ENCODE peak calls at places on chromosomes 5 and 9, in eight cellular contexts. E, A, W, R, D, V, C and O are unnamed samples.

GRCh38 chr9:121227867-121228266 is 26.2 kb upstream of the RAB14 start:
- DNase-seq in V (no peak), D (no peak), C (no peak), E (no peak), W (no peak), A (no peak), R (no peak), O (no peak)

GRCh38 chr9:79154806-79155205 is 417.0 kb upstream of the TLE4 start:
- DNase-seq in R (no peak), C (no peak), W (no peak), D (peak; percentile 1), A (no peak), V (no peak), E (no peak), O (no peak)

GRCh38 chr5:122404653-122405362 is 92.8 kb downstream of the SNCAIP start:
- DNase-seq in R (no peak), E (no peak), A (no peak), V (no peak), C (no peak), D (no peak), W (no peak), O (no peak)

GRCh38 chr5:88544616-88545150 is 276.0 kb upstream of the TMEM161B start:
- DNase-seq in W (no peak), A (peak; percentile 65), D (no peak), E (no peak), C (no peak), V (no peak), R (no peak), O (no peak)

GRCh38 chr5:124735169-124735858 is 11.1 kb downstream of the ZNF608 start:
- DNase-seq in R (peak; percentile 84), C (peak; percentile 70), D (peak; percentile 86), E (no peak), W (no peak), A (peak; percentile 89), V (no peak), O (no peak)

GRCh38 chr5:43099615-43100014 is 21.1 kb upstream of the ZNF131 start:
- DNase-seq in A (no peak), C (no peak), W (no peak), E (no peak), D (no peak), R (no peak), V (no peak), O (no peak)

GRCh38 chr5:134143431-134143830 is 28.9 kb downstream of the TCF7 start:
- DNase-seq in E (no peak), W (no peak), R (no peak), C (no peak), V (no peak), D (no peak), A (no peak), O (peak; percentile 6)

GRCh38 chr5:170467000-170467707 is 36.7 kb upstream of the KCNIP1 start:
- DNase-seq in E (no peak), D (peak; percentile 97), R (no peak), V (no peak), C (peak; percentile 57), W (peak; percentile 8), A (no peak), O (no peak)

GRCh38 chr9:8579661-8580060 is 780.1 kb upstream of the DMAC1 start:
- DNase-seq in C (no peak), A (no peak), D (peak; percentile 19), V (no peak), W (no peak), E (no peak), R (no peak), O (no peak)

GRCh38 chr5:6900828-6901227 is 187.6 kb downstream of the TENT4A start:
- DNase-seq in A (peak; percentile 36), D (no peak), E (peak; percentile 99), V (no peak), W (no peak), C (no peak), R (peak; percentile 14), O (no peak)

GRCh38 chr5:16600397-16600796 is 16.4 kb downstream of the RETREG1 start:
- DNase-seq in E (peak; percentile 65), V (no peak), R (no peak), A (no peak), D (peak; percentile 55), C (no peak), W (no peak), O (no peak)